ENCODE peak calls at places on chromosomes 11 and 22, in five cellular contexts. One of them, this sample, is unnamed.

GRCh38 chr22:41780714-41781507 is 19.6 kb upstream of the CCDC134 start:
- DNase-seq in fibroblast of lung: peak; percentile 50
- DNase-seq in A549: no peak
- DNase-seq in esophagus squamous epithelium: peak; percentile 70
- DNase-seq in H9: no peak
- DNase-seq in this sample: no peak

GRCh38 chr11:34366522-34366921 is 8.7 kb upstream of the ABTB2 start:
- DNase-seq in H9: no peak
- DNase-seq in esophagus squamous epithelium: no peak
- DNase-seq in A549: no peak
- DNase-seq in fibroblast of lung: no peak
- DNase-seq in this sample: peak; percentile 44

GRCh38 chr11:68841718-68842426 is at the start of gene CPT1A:
- DNase-seq in esophagus squamous epithelium: no peak
- DNase-seq in A549: peak; percentile 83
- DNase-seq in H9: peak; percentile 71
- DNase-seq in fibroblast of lung: peak; percentile 71
- DNase-seq in this sample: peak; percentile 72

GRCh38 chr22:42282943-42283287 is 12.5 kb upstream of the TCF20 start:
- DNase-seq in fibroblast of lung: no peak
- DNase-seq in esophagus squamous epithelium: no peak
- DNase-seq in H9: no peak
- DNase-seq in A549: no peak
- DNase-seq in this sample: no peak

GRCh38 chr11:1967641-1968225 is 20.6 kb downstream of the MRPL23 start:
- DNase-seq in H9: no peak
- DNase-seq in A549: no peak
- DNase-seq in esophagus squamous epithelium: no peak
- DNase-seq in fibroblast of lung: no peak
- DNase-seq in this sample: no peak

GRCh38 chr11:85813721-85814120 is 2.8 kb upstream of the SYTL2 start:
- DNase-seq in A549: no peak
- DNase-seq in esophagus squamous epithelium: no peak
- DNase-seq in H9: no peak
- DNase-seq in fibroblast of lung: no peak
- DNase-seq in this sample: no peak

GRCh38 chr11:85965202-85965601 is 103.7 kb downstream of the PICALM start:
- DNase-seq in A549: no peak
- DNase-seq in fibroblast of lung: peak; percentile 50
- DNase-seq in H9: no peak
- DNase-seq in esophagus squamous epithelium: no peak
- DNase-seq in this sample: no peak

GRCh38 chr11:74702383-74703007 is 28.7 kb downstream of the CHRDL2 start:
- DNase-seq in A549: peak; percentile 84
- DNase-seq in esophagus squamous epithelium: no peak
- DNase-seq in H9: peak; percentile 80
- DNase-seq in fibroblast of lung: peak; percentile 51
- DNase-seq in this sample: peak; percentile 78

GRCh38 chr11:126830216-126830615 is 170.4 kb downstream of the KIRREL3 start:
- DNase-seq in fibroblast of lung: no peak
- DNase-seq in esophagus squamous epithelium: no peak
- DNase-seq in H9: no peak
- DNase-seq in A549: no peak
- DNase-seq in this sample: no peak

GRCh38 chr11:25925359-25925758 is 406.6 kb upstream of the ANO3 start:
- DNase-seq in A549: no peak
- DNase-seq in H9: no peak
- DNase-seq in fibroblast of lung: no peak
- DNase-seq in esophagus squamous epithelium: no peak
- DNase-seq in this sample: no peak

GRCh38 chr11:83087035-83087434 is 15.3 kb upstream of the RAB30 start:
- DNase-seq in A549: no peak
- DNase-seq in esophagus squamous epithelium: no peak
- DNase-seq in H9: no peak
- DNase-seq in fibroblast of lung: peak; percentile 15
- DNase-seq in this sample: no peak

DNA sequence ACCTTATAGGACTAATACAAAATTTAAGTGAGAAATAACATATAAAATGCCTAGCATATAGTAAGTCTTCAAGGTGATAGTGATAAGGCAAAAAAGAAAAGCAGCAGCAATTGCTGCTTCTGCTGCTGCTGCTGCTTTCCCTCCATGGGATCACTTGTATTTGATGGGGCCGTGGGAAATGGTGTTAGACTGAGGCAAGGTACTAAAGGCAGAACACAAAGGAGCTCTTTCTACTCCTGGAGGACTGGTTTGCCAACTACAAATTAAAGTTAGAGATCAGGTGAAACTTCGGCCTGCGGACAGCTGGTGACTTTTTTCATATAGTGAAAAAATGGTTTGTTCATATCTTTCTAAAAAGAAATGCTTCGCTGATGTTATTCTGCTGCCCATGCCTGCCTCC is 46.3 kb downstream of the SWAP70 start:
- DNase-seq in fibroblast of lung: no peak
- DNase-seq in esophagus squamous epithelium: no peak
- DNase-seq in A549: no peak
- DNase-seq in H9: no peak
- DNase-seq in this sample: no peak
- H3K4me1 ChIP-seq in fibroblast of lung: no peaks in the 10 kb centered on the region
- H3K4me1 ChIP-seq in esophagus squamous epithelium: no peaks in the 10 kb centered on the region
- H3K4me1 ChIP-seq in A549: no peaks in the 10 kb centered on the region
- H3K4me1 ChIP-seq in H9: peaks cover 7% of the 10 kb centered on the region
- H3K4me1 ChIP-seq in this sample: peaks cover 9% of the 10 kb centered on the region

DNA sequence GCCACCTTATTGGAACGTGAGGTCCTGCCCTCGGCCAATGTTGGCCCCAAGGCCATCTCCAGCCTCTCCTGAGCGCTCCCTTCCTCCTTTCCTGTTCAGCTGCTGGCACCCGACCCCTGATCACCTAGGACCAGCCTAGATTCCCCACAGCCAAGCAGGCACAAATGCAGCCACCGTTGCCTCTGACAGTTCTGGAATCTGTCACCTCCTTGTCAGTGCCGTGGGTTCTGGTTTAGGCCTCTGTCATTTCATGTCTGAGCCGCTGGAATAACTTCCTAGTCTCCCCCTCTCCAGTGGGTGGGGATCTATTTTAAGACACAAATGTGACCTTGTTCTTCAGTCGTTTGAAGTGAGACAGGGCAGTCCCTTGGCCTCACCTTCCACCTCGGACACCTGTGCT is 29.7 kb downstream of the FADS3 start:
- DNase-seq in esophagus squamous epithelium: no peak
- DNase-seq in H9: no peak
- DNase-seq in fibroblast of lung: no peak
- DNase-seq in A549: no peak
- DNase-seq in this sample: no peak
- H3K27ac ChIP-seq in esophagus squamous epithelium: no peak overlapping the region
- H3K27ac ChIP-seq in H9: no peak overlapping the region
- H3K27ac ChIP-seq in fibroblast of lung: no peak overlapping the region
- H3K27ac ChIP-seq in A549: no peak overlapping the region
- H3K27ac ChIP-seq in this sample: no peak overlapping the region

DNA sequence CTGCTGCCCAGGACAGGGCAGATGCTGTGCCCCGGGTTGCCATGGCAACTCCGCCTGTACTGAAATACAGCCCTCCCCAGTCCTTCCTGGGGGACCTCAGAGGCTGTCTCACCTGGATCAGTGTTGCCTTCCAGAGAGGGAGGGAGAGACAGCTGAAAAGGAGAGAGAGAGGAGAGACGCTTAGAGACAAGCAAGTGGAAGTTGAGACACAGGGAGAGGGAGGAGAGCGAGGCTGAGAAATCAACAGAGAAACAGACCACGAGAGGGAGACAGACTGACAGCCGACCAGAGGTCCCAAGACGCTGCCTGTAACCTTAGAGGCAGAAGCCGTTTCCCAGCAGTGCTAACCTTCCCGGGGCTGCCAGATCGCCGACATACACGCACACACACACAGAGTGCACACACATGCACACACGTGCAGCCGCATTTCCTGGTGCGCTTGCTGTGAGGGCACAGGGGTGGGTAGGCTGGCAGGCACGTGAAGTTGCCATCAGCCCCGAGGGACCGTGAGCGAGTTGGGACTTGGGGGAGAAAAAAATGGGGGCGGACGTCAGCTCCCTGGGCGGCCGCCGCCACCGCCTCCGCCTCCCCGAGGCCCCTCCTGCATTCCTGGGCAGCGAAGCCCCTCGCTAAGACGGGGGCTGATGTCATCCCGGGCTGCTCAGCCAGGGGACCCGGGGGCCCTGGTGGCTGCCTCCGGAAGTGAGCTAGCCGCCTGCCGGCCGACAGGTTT is 88.6 kb upstream of the CRYBB3 start:
- DNase-seq in A549: peak; percentile 50
- DNase-seq in esophagus squamous epithelium: no peak
- DNase-seq in H9: peak; percentile 89
- DNase-seq in fibroblast of lung: peak; percentile 78
- DNase-seq in this sample: peak; percentile 72
- TF ChIP-seq CTCF in A549: peak; percentile 52
- TF ChIP-seq CTCF in esophagus squamous epithelium: peak; percentile 60
- TF ChIP-seq CTCF in H9: peak; percentile 62
- TF ChIP-seq CTCF in fibroblast of lung: peak; percentile 55
- TF ChIP-seq CTCF in this sample: peak; percentile 17

DNA sequence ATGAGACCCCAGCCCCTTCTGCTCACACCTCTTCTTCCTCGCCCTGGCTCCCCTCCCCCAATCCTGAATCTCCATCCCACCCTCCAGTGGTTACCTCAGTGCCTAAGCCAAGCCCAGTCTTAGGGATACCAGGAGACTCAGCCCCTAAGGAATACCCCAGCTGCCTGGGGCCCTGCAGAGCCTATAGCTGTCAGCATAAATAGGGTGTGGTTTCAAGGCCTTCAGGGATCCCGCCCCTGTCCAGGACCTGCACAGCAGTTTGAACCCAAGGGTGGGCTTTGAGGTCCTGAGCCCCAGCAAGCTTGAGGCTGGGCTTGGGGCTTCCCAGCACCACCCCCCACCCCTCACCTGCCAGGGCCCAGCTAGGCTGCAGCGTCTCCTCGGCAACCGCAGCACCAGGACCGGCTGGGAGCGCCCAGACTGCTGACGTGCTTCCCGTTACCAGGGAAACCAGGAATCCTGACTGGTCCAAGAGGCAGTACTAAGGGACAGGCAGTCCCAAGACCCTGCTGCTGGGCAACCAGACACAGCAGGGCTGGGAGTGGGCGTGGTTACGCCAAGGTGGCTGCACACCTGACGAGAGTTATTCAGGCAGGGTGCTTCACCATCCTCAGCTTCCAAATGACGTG is 13.7 kb downstream of the APBB1 start:
- DNase-seq in fibroblast of lung: peak; percentile 30
- DNase-seq in A549: no peak
- DNase-seq in H9: peak; percentile 92
- DNase-seq in esophagus squamous epithelium: no peak
- DNase-seq in this sample: no peak
- H3K4me1 ChIP-seq in fibroblast of lung: no peaks in the 10 kb centered on the region
- H3K4me1 ChIP-seq in A549: no peaks in the 10 kb centered on the region
- H3K4me1 ChIP-seq in H9: no peaks in the 10 kb centered on the region
- H3K4me1 ChIP-seq in esophagus squamous epithelium: no peaks in the 10 kb centered on the region
- H3K4me1 ChIP-seq in this sample: no peaks in the 10 kb centered on the region

DNA sequence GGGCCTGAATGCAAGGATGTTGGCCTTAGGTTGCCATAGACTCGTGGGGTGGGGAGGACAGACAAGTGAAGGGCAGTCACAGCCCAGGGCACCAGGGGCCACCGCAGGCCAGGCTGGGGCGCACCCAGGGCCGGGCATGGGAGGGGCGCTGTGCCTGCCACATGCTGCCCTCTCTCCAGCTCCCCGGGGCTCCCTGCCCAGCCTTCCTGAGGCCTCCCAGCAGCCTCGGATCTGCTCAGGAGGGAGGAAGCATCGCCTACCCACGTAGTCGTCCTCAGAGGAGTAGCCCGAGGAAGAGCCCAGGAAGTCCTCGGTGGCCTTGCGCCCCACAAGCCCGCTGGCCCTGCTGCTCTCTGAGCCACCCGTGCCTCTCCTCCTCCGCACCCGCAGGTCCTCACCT is 5.2 kb downstream of the SUN2 start:
- DNase-seq in esophagus squamous epithelium: no peak
- DNase-seq in A549: no peak
- DNase-seq in fibroblast of lung: no peak
- DNase-seq in H9: no peak
- DNase-seq in this sample: no peak
- H3K27ac ChIP-seq in esophagus squamous epithelium: peak overlapping the region; percentile 43
- H3K27ac ChIP-seq in A549: no peak overlapping the region
- H3K27ac ChIP-seq in fibroblast of lung: no peak overlapping the region
- H3K27ac ChIP-seq in H9: no peak overlapping the region
- H3K27ac ChIP-seq in this sample: no peak overlapping the region

GRCh38 chr22:21791635-21792625 is 56.3 kb upstream of the YPEL1 start:
- DNase-seq in A549: no peak
- DNase-seq in fibroblast of lung: peak; percentile 71
- DNase-seq in H9: no peak
- DNase-seq in esophagus squamous epithelium: no peak
- DNase-seq in this sample: no peak
- TF ChIP-seq CTCF in A549: no peak
- TF ChIP-seq CTCF in fibroblast of lung: no peak
- TF ChIP-seq CTCF in H9: no peak
- TF ChIP-seq CTCF in esophagus squamous epithelium: no peak
- TF ChIP-seq CTCF in this sample: no peak

GRCh38 chr11:94795799-94796580 is 27.8 kb downstream of the AMOTL1 start:
- DNase-seq in H9: no peak
- DNase-seq in fibroblast of lung: no peak
- DNase-seq in esophagus squamous epithelium: no peak
- DNase-seq in A549: no peak
- DNase-seq in this sample: no peak

GRCh38 chr11:94793822-94794221 is 25.7 kb downstream of the AMOTL1 start:
- DNase-seq in fibroblast of lung: peak; percentile 90
- DNase-seq in A549: no peak
- DNase-seq in H9: no peak
- DNase-seq in esophagus squamous epithelium: no peak
- DNase-seq in this sample: no peak

GRCh38 chr11:94792453-94792852 is 24.3 kb downstream of the AMOTL1 start:
- DNase-seq in esophagus squamous epithelium: no peak
- DNase-seq in fibroblast of lung: no peak
- DNase-seq in A549: no peak
- DNase-seq in H9: no peak
- DNase-seq in this sample: no peak

GRCh38 chr11:94793002-94793401 is 24.8 kb downstream of the AMOTL1 start:
- DNase-seq in H9: no peak
- DNase-seq in esophagus squamous epithelium: no peak
- DNase-seq in fibroblast of lung: peak; percentile 55
- DNase-seq in A549: no peak
- DNase-seq in this sample: no peak

GRCh38 chr11:94794287-94795168 is 26.4 kb downstream of the AMOTL1 start:
- DNase-seq in esophagus squamous epithelium: no peak
- DNase-seq in H9: no peak
- DNase-seq in A549: no peak
- DNase-seq in fibroblast of lung: peak; percentile 99
- DNase-seq in this sample: peak; percentile 68
- H3K4me1 ChIP-seq in esophagus squamous epithelium: peaks cover 9% of the 10 kb centered on the region
- H3K4me1 ChIP-seq in H9: no peaks in the 10 kb centered on the region
- H3K4me1 ChIP-seq in A549: peaks cover 27% of the 10 kb centered on the region
- H3K4me1 ChIP-seq in fibroblast of lung: peaks cover 34% of the 10 kb centered on the region
- H3K4me1 ChIP-seq in this sample: peaks cover 45% of the 10 kb centered on the region

DNA sequence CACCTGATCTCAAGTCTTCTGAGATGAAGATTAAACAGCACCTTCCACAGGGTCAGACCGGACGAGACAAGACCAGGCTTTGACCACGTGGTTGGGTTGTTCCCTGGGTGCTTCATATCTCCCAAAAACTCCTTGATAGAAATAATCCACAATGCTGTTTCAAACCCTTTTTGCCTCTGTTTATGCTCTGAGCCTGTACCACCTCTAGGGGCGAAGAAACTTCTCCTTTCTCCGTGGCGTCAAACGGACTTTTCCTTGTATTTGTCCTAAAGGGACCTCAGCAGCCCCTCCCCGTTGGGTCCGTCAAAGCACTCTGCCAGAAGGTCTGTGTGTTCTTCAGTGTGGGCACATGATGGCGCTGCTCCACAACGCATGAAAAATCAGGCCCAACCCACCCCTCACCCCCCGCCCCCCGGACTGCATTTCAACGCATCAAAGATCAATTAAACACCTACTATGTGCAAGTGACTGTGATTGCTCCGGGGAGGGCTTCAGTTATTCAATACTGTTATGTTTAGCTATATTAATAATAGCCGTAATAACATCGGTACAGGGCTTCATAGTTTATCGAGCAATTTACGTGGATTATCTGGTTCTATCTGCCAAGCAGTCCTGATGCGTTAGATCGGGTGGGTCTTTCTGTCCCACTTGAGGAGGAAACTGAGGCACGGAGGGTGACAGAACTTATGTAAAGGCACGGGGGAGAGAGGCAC is 17.3 kb upstream of the EIF3D start:
- DNase-seq in A549: peak; percentile 67
- DNase-seq in esophagus squamous epithelium: no peak
- DNase-seq in H9: peak; percentile 84
- DNase-seq in fibroblast of lung: peak; percentile 54
- DNase-seq in this sample: no peak
- H3K27ac ChIP-seq in A549: peak overlapping the region; percentile 79
- H3K27ac ChIP-seq in esophagus squamous epithelium: no peak overlapping the region
- H3K27ac ChIP-seq in H9: no peak overlapping the region
- H3K27ac ChIP-seq in fibroblast of lung: no peak overlapping the region
- H3K27ac ChIP-seq in this sample: no peak overlapping the region